ENCODE peak calls at places on chromosomes 6 and 20, in ten cellular contexts. One of them, this sample, is unnamed.

GRCh38 chr6:130839379-130839778 is 12.2 kb downstream of the SMLR1 start:
- DNase-seq in bronchial epithelial cell: no peak
- DNase-seq in brain microvascular endothelial cell: no peak
- DNase-seq in uterus: no peak
- DNase-seq in sigmoid colon: no peak
- DNase-seq in astrocyte of the spinal cord: no peak
- DNase-seq in transverse colon: no peak
- DNase-seq in fibroblast of lung: no peak
- DNase-seq in heart right ventricle: no peak
- DNase-seq in NB4: no peak
- DNase-seq in this sample: no peak

GRCh38 chr20:10137533-10137932 is 81.1 kb upstream of the SNAP25 start:
- DNase-seq in NB4: no peak
- DNase-seq in astrocyte of the spinal cord: no peak
- DNase-seq in bronchial epithelial cell: no peak
- DNase-seq in uterus: no peak
- DNase-seq in fibroblast of lung: no peak
- DNase-seq in sigmoid colon: no peak
- DNase-seq in heart right ventricle: no peak
- DNase-seq in transverse colon: no peak
- DNase-seq in brain microvascular endothelial cell: no peak
- DNase-seq in this sample: no peak

GRCh38 chr6:154408906-154409500 is 52.4 kb upstream of the IPCEF1 start:
- DNase-seq in sigmoid colon: no peak
- DNase-seq in heart right ventricle: no peak
- DNase-seq in bronchial epithelial cell: peak
- DNase-seq in fibroblast of lung: peak
- DNase-seq in brain microvascular endothelial cell: peak
- DNase-seq in transverse colon: peak
- DNase-seq in uterus: no peak
- DNase-seq in astrocyte of the spinal cord: peak
- DNase-seq in NB4: peak
- DNase-seq in this sample: no peak

GRCh38 chr6:152552616-152553209 is 84.4 kb downstream of the SYNE1 start:
- DNase-seq in heart right ventricle: peak
- DNase-seq in NB4: peak
- DNase-seq in sigmoid colon: peak
- DNase-seq in transverse colon: peak
- DNase-seq in fibroblast of lung: peak
- DNase-seq in astrocyte of the spinal cord: peak
- DNase-seq in brain microvascular endothelial cell: peak
- DNase-seq in uterus: peak
- DNase-seq in bronchial epithelial cell: peak
- DNase-seq in this sample: no peak

GRCh38 chr6:98832282-98833100 is 1.9 kb upstream of the POU3F2 start:
- DNase-seq in brain microvascular endothelial cell: peak
- DNase-seq in heart right ventricle: no peak
- DNase-seq in uterus: no peak
- DNase-seq in astrocyte of the spinal cord: peak
- DNase-seq in transverse colon: no peak
- DNase-seq in NB4: no peak
- DNase-seq in bronchial epithelial cell: peak
- DNase-seq in sigmoid colon: peak
- DNase-seq in fibroblast of lung: peak
- DNase-seq in this sample: no peak

GRCh38 chr6:169991913-169992312 is 240.5 kb downstream of the ERMARD start:
- DNase-seq in NB4: no peak
- DNase-seq in uterus: no peak
- DNase-seq in sigmoid colon: peak
- DNase-seq in bronchial epithelial cell: no peak
- DNase-seq in brain microvascular endothelial cell: no peak
- DNase-seq in fibroblast of lung: no peak
- DNase-seq in heart right ventricle: no peak
- DNase-seq in transverse colon: no peak
- DNase-seq in astrocyte of the spinal cord: no peak
- DNase-seq in this sample: no peak

GRCh38 chr6:159004592-159004991 is 4.6 kb upstream of the RSPH3 start:
- DNase-seq in uterus: no peak
- DNase-seq in brain microvascular endothelial cell: no peak
- DNase-seq in fibroblast of lung: no peak
- DNase-seq in NB4: no peak
- DNase-seq in astrocyte of the spinal cord: no peak
- DNase-seq in transverse colon: no peak
- DNase-seq in bronchial epithelial cell: no peak
- DNase-seq in heart right ventricle: no peak
- DNase-seq in sigmoid colon: no peak
- DNase-seq in this sample: no peak

GRCh38 chr6:143059616-143060353 is 904 bp upstream of the AIG1 start:
- DNase-seq in uterus: peak
- DNase-seq in heart right ventricle: no peak
- DNase-seq in NB4: peak
- DNase-seq in bronchial epithelial cell: peak
- DNase-seq in astrocyte of the spinal cord: peak
- DNase-seq in sigmoid colon: no peak
- DNase-seq in brain microvascular endothelial cell: peak
- DNase-seq in fibroblast of lung: peak
- DNase-seq in transverse colon: peak
- DNase-seq in this sample: peak

GRCh38 chr6:3960754-3961361 is 111.7 kb downstream of the FAM50B start:
- DNase-seq in astrocyte of the spinal cord: no peak
- DNase-seq in bronchial epithelial cell: no peak
- DNase-seq in NB4: no peak
- DNase-seq in heart right ventricle: no peak
- DNase-seq in sigmoid colon: no peak
- DNase-seq in brain microvascular endothelial cell: no peak
- DNase-seq in fibroblast of lung: no peak
- DNase-seq in transverse colon: no peak
- DNase-seq in uterus: no peak
- DNase-seq in this sample: no peak

DNA sequence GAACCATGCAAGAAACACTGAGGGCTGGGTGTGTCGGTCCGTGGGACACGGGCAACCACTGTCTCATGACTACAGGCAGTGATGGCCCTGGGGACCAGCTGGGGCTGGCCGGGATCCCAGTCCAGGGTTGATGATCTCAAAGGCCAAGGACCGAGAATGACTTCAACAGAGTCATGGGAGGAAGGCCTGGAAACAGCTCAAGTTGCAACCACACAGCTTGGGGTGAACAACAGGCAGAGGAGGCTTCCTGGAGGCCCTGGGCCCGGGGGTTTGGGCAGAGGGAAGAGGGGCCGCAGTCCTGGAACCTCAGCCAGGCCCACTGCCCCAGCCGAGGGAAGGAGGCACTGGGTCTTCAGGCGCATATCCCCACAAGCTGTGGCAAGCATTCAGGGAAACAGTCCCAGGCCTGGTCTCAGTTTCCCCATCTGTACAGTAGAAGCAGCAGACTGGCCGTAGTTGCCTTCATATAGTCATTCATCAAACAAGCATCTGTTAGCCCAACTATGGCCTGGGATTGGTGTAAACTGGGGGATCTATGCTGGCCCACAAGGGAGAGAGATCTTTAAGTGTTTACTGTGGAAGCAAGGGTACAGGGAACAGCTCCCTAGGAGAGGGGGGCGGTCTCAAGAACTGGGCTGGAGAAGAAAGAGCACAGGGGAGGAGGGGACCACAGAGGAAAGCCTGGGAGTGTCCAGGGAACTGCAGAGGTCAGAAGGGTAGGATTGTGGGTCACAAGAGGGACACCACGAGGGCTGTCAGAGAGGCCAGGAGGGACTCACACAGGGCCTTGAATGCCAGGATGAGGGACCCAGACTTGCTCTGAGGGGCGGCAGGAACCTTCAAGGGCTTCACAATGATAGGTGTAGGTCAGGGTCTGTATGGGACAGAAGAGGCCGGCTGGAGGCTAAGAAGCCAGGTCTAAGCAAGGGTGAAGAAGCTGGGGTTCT is 2.1 kb downstream of the MYL9 start:
- DNase-seq in transverse colon: peak
- DNase-seq in sigmoid colon: peak
- DNase-seq in uterus: peak
- DNase-seq in fibroblast of lung: peak
- DNase-seq in brain microvascular endothelial cell: peak
- DNase-seq in heart right ventricle: peak
- DNase-seq in astrocyte of the spinal cord: peak
- DNase-seq in bronchial epithelial cell: no peak
- DNase-seq in NB4: no peak
- DNase-seq in this sample: no peak
- H3K4me3 ChIP-seq in transverse colon: peak
- H3K4me3 ChIP-seq in sigmoid colon: peak
- H3K4me3 ChIP-seq in uterus: peak
- H3K4me3 ChIP-seq in fibroblast of lung: no peak
- H3K4me3 ChIP-seq in brain microvascular endothelial cell: peak
- H3K4me3 ChIP-seq in heart right ventricle: peak
- H3K4me3 ChIP-seq in astrocyte of the spinal cord: peak
- H3K4me3 ChIP-seq in bronchial epithelial cell: no peak
- H3K4me3 ChIP-seq in NB4: no peak
- H3K4me3 ChIP-seq in this sample: no peak

GRCh38 chr6:22024973-22025467 is 271.8 kb downstream of the PRL start:
- DNase-seq in uterus: no peak
- DNase-seq in fibroblast of lung: no peak
- DNase-seq in sigmoid colon: no peak
- DNase-seq in bronchial epithelial cell: no peak
- DNase-seq in transverse colon: no peak
- DNase-seq in heart right ventricle: no peak
- DNase-seq in astrocyte of the spinal cord: no peak
- DNase-seq in brain microvascular endothelial cell: no peak
- DNase-seq in NB4: peak
- DNase-seq in this sample: no peak
- TF ChIP-seq CTCF in uterus: no peak
- TF ChIP-seq CTCF in fibroblast of lung: no peak
- TF ChIP-seq CTCF in sigmoid colon: no peak
- TF ChIP-seq CTCF in bronchial epithelial cell: no peak
- TF ChIP-seq CTCF in transverse colon: no peak
- TF ChIP-seq CTCF in heart right ventricle: no peak
- TF ChIP-seq CTCF in astrocyte of the spinal cord: no peak
- TF ChIP-seq CTCF in brain microvascular endothelial cell: no peak
- TF ChIP-seq CTCF in NB4: no peak
- TF ChIP-seq CTCF in this sample: no peak

GRCh38 chr6:106975699-106976032 is 1.1 kb upstream of the CD24 start:
- DNase-seq in NB4: peak
- DNase-seq in fibroblast of lung: peak
- DNase-seq in heart right ventricle: no peak
- DNase-seq in astrocyte of the spinal cord: peak
- DNase-seq in uterus: no peak
- DNase-seq in transverse colon: no peak
- DNase-seq in bronchial epithelial cell: peak
- DNase-seq in brain microvascular endothelial cell: no peak
- DNase-seq in sigmoid colon: no peak
- DNase-seq in this sample: no peak
- H3K4me3 ChIP-seq in NB4: no peak
- H3K4me3 ChIP-seq in fibroblast of lung: no peak
- H3K4me3 ChIP-seq in heart right ventricle: peak
- H3K4me3 ChIP-seq in astrocyte of the spinal cord: peak
- H3K4me3 ChIP-seq in uterus: peak
- H3K4me3 ChIP-seq in transverse colon: peak
- H3K4me3 ChIP-seq in bronchial epithelial cell: peak
- H3K4me3 ChIP-seq in brain microvascular endothelial cell: peak
- H3K4me3 ChIP-seq in sigmoid colon: peak
- H3K4me3 ChIP-seq in this sample: peak

DNA sequence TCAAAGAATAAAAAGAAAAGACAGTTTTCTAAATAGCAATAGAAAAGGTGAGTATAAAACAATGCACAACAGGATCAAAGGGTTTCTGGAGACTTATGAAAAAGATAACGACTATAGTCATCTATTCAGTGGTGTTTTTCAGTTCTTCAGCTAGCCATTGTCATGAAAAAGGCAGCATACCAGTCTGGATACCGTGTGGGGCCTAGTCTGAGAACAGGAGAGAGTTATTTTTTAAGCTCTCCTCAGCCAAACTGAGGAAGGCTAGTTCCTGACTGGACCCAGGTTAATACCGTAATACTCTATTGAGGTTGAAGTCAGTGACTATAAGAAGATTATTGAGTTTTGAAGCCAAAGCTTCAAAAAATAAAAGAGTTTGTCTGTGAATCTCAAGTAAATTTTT is 49.5 kb downstream of the PLN start:
- DNase-seq in astrocyte of the spinal cord: no peak
- DNase-seq in sigmoid colon: no peak
- DNase-seq in heart right ventricle: no peak
- DNase-seq in bronchial epithelial cell: no peak
- DNase-seq in NB4: no peak
- DNase-seq in transverse colon: no peak
- DNase-seq in brain microvascular endothelial cell: no peak
- DNase-seq in fibroblast of lung: no peak
- DNase-seq in uterus: no peak
- DNase-seq in this sample: no peak
- TF ChIP-seq CTCF in astrocyte of the spinal cord: no peak
- TF ChIP-seq CTCF in sigmoid colon: no peak
- TF ChIP-seq CTCF in heart right ventricle: no peak
- TF ChIP-seq CTCF in bronchial epithelial cell: no peak
- TF ChIP-seq CTCF in NB4: no peak
- TF ChIP-seq CTCF in transverse colon: no peak
- TF ChIP-seq CTCF in brain microvascular endothelial cell: no peak
- TF ChIP-seq CTCF in fibroblast of lung: no peak
- TF ChIP-seq CTCF in uterus: no peak
- TF ChIP-seq CTCF in this sample: no peak